ENCODE peak calls at places on chromosome 13, in nine cellular contexts. One of them, this sample, is unnamed.

GRCh38 chr13:30395192-30396158 is 26.8 kb upstream of the UBE2L5 start:
- DNase-seq in IMR-90: peak
- DNase-seq in mucosa of gallbladder: peak
- DNase-seq in activated effector memory CD4-positive, alpha-beta T cell treated with anti-CD3 and anti-CD28 coated beads, Interleukin-2, amount 50 U/mL, for 16 hours: peak
- DNase-seq in stimulated activated CD8-positive, alpha-beta memory T cell treated with anti-CD3 and anti-CD28 coated beads, Interleukin-12 subunit alpha, Interleukin-12 subunit beta, amount 100 ng/mL, for 4 hours: peak
- DNase-seq in activated CD4-positive, CD25-positive, alpha-beta regulatory T cell treated with anti-CD3 and anti-CD28 coated beads, Interleukin-2, amount 50 U/mL, for 72 hours: peak
- DNase-seq in GM13977: peak
- DNase-seq in H4: peak
- DNase-seq in ACHN: peak
- DNase-seq in this sample: peak

GRCh38 chr13:75362026-75362425 is 119.9 kb downstream of the TBC1D4 start:
- DNase-seq in IMR-90: no peak
- DNase-seq in mucosa of gallbladder: no peak
- DNase-seq in activated effector memory CD4-positive, alpha-beta T cell treated with anti-CD3 and anti-CD28 coated beads, Interleukin-2, amount 50 U/mL, for 16 hours: no peak
- DNase-seq in stimulated activated CD8-positive, alpha-beta memory T cell treated with anti-CD3 and anti-CD28 coated beads, Interleukin-12 subunit alpha, Interleukin-12 subunit beta, amount 100 ng/mL, for 4 hours: no peak
- DNase-seq in activated CD4-positive, CD25-positive, alpha-beta regulatory T cell treated with anti-CD3 and anti-CD28 coated beads, Interleukin-2, amount 50 U/mL, for 72 hours: no peak
- DNase-seq in GM13977: no peak
- DNase-seq in H4: no peak
- DNase-seq in ACHN: no peak
- DNase-seq in this sample: no peak

GRCh38 chr13:77918391-77919261 is at the start of gene EDNRB:
- DNase-seq in IMR-90: peak
- DNase-seq in mucosa of gallbladder: peak
- DNase-seq in activated effector memory CD4-positive, alpha-beta T cell treated with anti-CD3 and anti-CD28 coated beads, Interleukin-2, amount 50 U/mL, for 16 hours: no peak
- DNase-seq in stimulated activated CD8-positive, alpha-beta memory T cell treated with anti-CD3 and anti-CD28 coated beads, Interleukin-12 subunit alpha, Interleukin-12 subunit beta, amount 100 ng/mL, for 4 hours: no peak
- DNase-seq in activated CD4-positive, CD25-positive, alpha-beta regulatory T cell treated with anti-CD3 and anti-CD28 coated beads, Interleukin-2, amount 50 U/mL, for 72 hours: no peak
- DNase-seq in GM13977: no peak
- DNase-seq in H4: peak
- DNase-seq in ACHN: peak
- DNase-seq in this sample: no peak

GRCh38 chr13:109743706-109744453 is 42.5 kb downstream of the IRS2 start:
- DNase-seq in IMR-90: peak
- DNase-seq in mucosa of gallbladder: no peak
- DNase-seq in activated effector memory CD4-positive, alpha-beta T cell treated with anti-CD3 and anti-CD28 coated beads, Interleukin-2, amount 50 U/mL, for 16 hours: no peak
- DNase-seq in stimulated activated CD8-positive, alpha-beta memory T cell treated with anti-CD3 and anti-CD28 coated beads, Interleukin-12 subunit alpha, Interleukin-12 subunit beta, amount 100 ng/mL, for 4 hours: no peak
- DNase-seq in activated CD4-positive, CD25-positive, alpha-beta regulatory T cell treated with anti-CD3 and anti-CD28 coated beads, Interleukin-2, amount 50 U/mL, for 72 hours: no peak
- DNase-seq in GM13977: no peak
- DNase-seq in H4: peak
- DNase-seq in ACHN: peak
- DNase-seq in this sample: no peak

GRCh38 chr13:49185264-49185663 is 34.9 kb upstream of the MLNR start:
- DNase-seq in IMR-90: peak
- DNase-seq in mucosa of gallbladder: no peak
- DNase-seq in activated effector memory CD4-positive, alpha-beta T cell treated with anti-CD3 and anti-CD28 coated beads, Interleukin-2, amount 50 U/mL, for 16 hours: no peak
- DNase-seq in stimulated activated CD8-positive, alpha-beta memory T cell treated with anti-CD3 and anti-CD28 coated beads, Interleukin-12 subunit alpha, Interleukin-12 subunit beta, amount 100 ng/mL, for 4 hours: no peak
- DNase-seq in activated CD4-positive, CD25-positive, alpha-beta regulatory T cell treated with anti-CD3 and anti-CD28 coated beads, Interleukin-2, amount 50 U/mL, for 72 hours: no peak
- DNase-seq in GM13977: no peak
- DNase-seq in H4: no peak
- DNase-seq in ACHN: no peak
- DNase-seq in this sample: no peak

GRCh38 chr13:96822900-96823299 is 171.4 kb downstream of the OXGR1 start:
- DNase-seq in IMR-90: no peak
- DNase-seq in mucosa of gallbladder: no peak
- DNase-seq in activated effector memory CD4-positive, alpha-beta T cell treated with anti-CD3 and anti-CD28 coated beads, Interleukin-2, amount 50 U/mL, for 16 hours: no peak
- DNase-seq in stimulated activated CD8-positive, alpha-beta memory T cell treated with anti-CD3 and anti-CD28 coated beads, Interleukin-12 subunit alpha, Interleukin-12 subunit beta, amount 100 ng/mL, for 4 hours: no peak
- DNase-seq in activated CD4-positive, CD25-positive, alpha-beta regulatory T cell treated with anti-CD3 and anti-CD28 coated beads, Interleukin-2, amount 50 U/mL, for 72 hours: no peak
- DNase-seq in GM13977: no peak
- DNase-seq in H4: peak
- DNase-seq in ACHN: peak
- DNase-seq in this sample: peak

GRCh38 chr13:27635256-27635655 is 13.6 kb downstream of the POLR1D start:
- DNase-seq in IMR-90: no peak
- DNase-seq in mucosa of gallbladder: no peak
- DNase-seq in activated effector memory CD4-positive, alpha-beta T cell treated with anti-CD3 and anti-CD28 coated beads, Interleukin-2, amount 50 U/mL, for 16 hours: no peak
- DNase-seq in stimulated activated CD8-positive, alpha-beta memory T cell treated with anti-CD3 and anti-CD28 coated beads, Interleukin-12 subunit alpha, Interleukin-12 subunit beta, amount 100 ng/mL, for 4 hours: no peak
- DNase-seq in activated CD4-positive, CD25-positive, alpha-beta regulatory T cell treated with anti-CD3 and anti-CD28 coated beads, Interleukin-2, amount 50 U/mL, for 72 hours: no peak
- DNase-seq in GM13977: no peak
- DNase-seq in H4: no peak
- DNase-seq in ACHN: no peak
- DNase-seq in this sample: no peak

GRCh38 chr13:110109910-110110309 is 197.0 kb downstream of the COL4A1 start:
- DNase-seq in IMR-90: peak
- DNase-seq in mucosa of gallbladder: peak
- DNase-seq in activated effector memory CD4-positive, alpha-beta T cell treated with anti-CD3 and anti-CD28 coated beads, Interleukin-2, amount 50 U/mL, for 16 hours: no peak
- DNase-seq in stimulated activated CD8-positive, alpha-beta memory T cell treated with anti-CD3 and anti-CD28 coated beads, Interleukin-12 subunit alpha, Interleukin-12 subunit beta, amount 100 ng/mL, for 4 hours: no peak
- DNase-seq in activated CD4-positive, CD25-positive, alpha-beta regulatory T cell treated with anti-CD3 and anti-CD28 coated beads, Interleukin-2, amount 50 U/mL, for 72 hours: no peak
- DNase-seq in GM13977: no peak
- DNase-seq in H4: no peak
- DNase-seq in ACHN: peak
- DNase-seq in this sample: no peak

GRCh38 chr13:40087021-40088002 is 431.9 kb downstream of the COG6 start:
- DNase-seq in IMR-90: no peak
- DNase-seq in mucosa of gallbladder: no peak
- DNase-seq in activated effector memory CD4-positive, alpha-beta T cell treated with anti-CD3 and anti-CD28 coated beads, Interleukin-2, amount 50 U/mL, for 16 hours: no peak
- DNase-seq in stimulated activated CD8-positive, alpha-beta memory T cell treated with anti-CD3 and anti-CD28 coated beads, Interleukin-12 subunit alpha, Interleukin-12 subunit beta, amount 100 ng/mL, for 4 hours: no peak
- DNase-seq in activated CD4-positive, CD25-positive, alpha-beta regulatory T cell treated with anti-CD3 and anti-CD28 coated beads, Interleukin-2, amount 50 U/mL, for 72 hours: no peak
- DNase-seq in GM13977: no peak
- DNase-seq in H4: no peak
- DNase-seq in ACHN: no peak
- DNase-seq in this sample: no peak

GRCh38 chr13:98289339-98289935 is 112.4 kb upstream of the RNF113B start:
- DNase-seq in IMR-90: no peak
- DNase-seq in mucosa of gallbladder: no peak
- DNase-seq in activated effector memory CD4-positive, alpha-beta T cell treated with anti-CD3 and anti-CD28 coated beads, Interleukin-2, amount 50 U/mL, for 16 hours: no peak
- DNase-seq in stimulated activated CD8-positive, alpha-beta memory T cell treated with anti-CD3 and anti-CD28 coated beads, Interleukin-12 subunit alpha, Interleukin-12 subunit beta, amount 100 ng/mL, for 4 hours: no peak
- DNase-seq in activated CD4-positive, CD25-positive, alpha-beta regulatory T cell treated with anti-CD3 and anti-CD28 coated beads, Interleukin-2, amount 50 U/mL, for 72 hours: no peak
- DNase-seq in GM13977: no peak
- DNase-seq in H4: no peak
- DNase-seq in ACHN: no peak
- DNase-seq in this sample: no peak

GRCh38 chr13:23966691-23967615 is 69.7 kb upstream of the C1QTNF9B start:
- DNase-seq in IMR-90: peak
- DNase-seq in mucosa of gallbladder: no peak
- DNase-seq in activated effector memory CD4-positive, alpha-beta T cell treated with anti-CD3 and anti-CD28 coated beads, Interleukin-2, amount 50 U/mL, for 16 hours: no peak
- DNase-seq in stimulated activated CD8-positive, alpha-beta memory T cell treated with anti-CD3 and anti-CD28 coated beads, Interleukin-12 subunit alpha, Interleukin-12 subunit beta, amount 100 ng/mL, for 4 hours: no peak
- DNase-seq in activated CD4-positive, CD25-positive, alpha-beta regulatory T cell treated with anti-CD3 and anti-CD28 coated beads, Interleukin-2, amount 50 U/mL, for 72 hours: no peak
- DNase-seq in GM13977: peak
- DNase-seq in H4: no peak
- DNase-seq in ACHN: no peak
- DNase-seq in this sample: peak

GRCh38 chr13:66974174-66974573 is 256.0 kb downstream of the PCDH9 start:
- DNase-seq in IMR-90: peak
- DNase-seq in mucosa of gallbladder: no peak
- DNase-seq in activated effector memory CD4-positive, alpha-beta T cell treated with anti-CD3 and anti-CD28 coated beads, Interleukin-2, amount 50 U/mL, for 16 hours: no peak
- DNase-seq in stimulated activated CD8-positive, alpha-beta memory T cell treated with anti-CD3 and anti-CD28 coated beads, Interleukin-12 subunit alpha, Interleukin-12 subunit beta, amount 100 ng/mL, for 4 hours: no peak
- DNase-seq in activated CD4-positive, CD25-positive, alpha-beta regulatory T cell treated with anti-CD3 and anti-CD28 coated beads, Interleukin-2, amount 50 U/mL, for 72 hours: no peak
- DNase-seq in GM13977: no peak
- DNase-seq in H4: no peak
- DNase-seq in ACHN: no peak
- DNase-seq in this sample: no peak